ENCODE peak calls at places on chromosomes 12 and 14, in four cellular contexts. E, N, B and K are unnamed samples.

GRCh38 chr14:31457665-31458659 is 656 bp upstream of the DTD2 start:
- DNase-seq in E (no peak), N (no peak), B (no peak), K (no peak)

GRCh38 chr12:58310368-58310767 is 369.0 kb downstream of the ATP23 start:
- DNase-seq in E (no peak), N (no peak), B (no peak), K (no peak)

GRCh38 chr12:68497702-68498101 is 113.0 kb upstream of the RAP1B start:
- DNase-seq in E (no peak), N (no peak), B (no peak), K (no peak)

GRCh38 chr14:67583711-67584644 is 16.1 kb downstream of the PIGH start:
- DNase-seq in E (no peak), N (no peak), B (no peak), K (peak)

GRCh38 chr12:20007331-20007730 is 361.0 kb upstream of the PDE3A start:
- DNase-seq in E (no peak), N (no peak), B (no peak), K (no peak)

GRCh38 chr14:32417956-32418552 is 89.0 kb downstream of the AKAP6 start:
- DNase-seq in E (no peak), N (peak), B (no peak), K (no peak)

GRCh38 chr12:12983420-12984035 is 16.5 kb downstream of the HEBP1 start:
- DNase-seq in E (no peak), N (no peak), B (no peak), K (no peak)

GRCh38 chr12:124698211-124698997 is 131.0 kb upstream of the NCOR2 start:
- DNase-seq in E (no peak), N (no peak), B (no peak), K (no peak)

GRCh38 chr14:69571449-69571878 is 3.2 kb downstream of the CCDC177 start:
- DNase-seq in E (no peak), N (no peak), B (no peak), K (no peak)

GRCh38 chr14:65269732-65270131 is 142.8 kb upstream of the FUT8 start:
- DNase-seq in E (no peak), N (no peak), B (no peak), K (no peak)